ENCODE peak calls at places on chromosomes 7 and 10, in six cellular contexts. I is cardiac fibroblast; X is fibroblast of mammary gland; F is psoas muscle; V is H1; C is CD8-positive, alpha-beta T cell. R is an unnamed sample.

GRCh38 chr7:38702002-38702535 is 70.9 kb upstream of the AMPH start:
- DNase-seq in I (no peak), X (no peak), F (no peak), V (no peak), C (no peak), R (no peak)

GRCh38 chr7:121752706-121753105 is 120.3 kb upstream of the PTPRZ1 start:
- DNase-seq in I (peak), X (peak), F (no peak), V (no peak), C (no peak), R (peak)

GRCh38 chr7:96328016-96328415 is 6.1 kb upstream of the SLC25A13 start:
- DNase-seq in I (no peak), X (no peak), F (no peak), V (no peak), C (no peak), R (no peak)

GRCh38 chr7:78620931-78621330 is 822.4 kb downstream of the PHTF2 start:
- DNase-seq in I (peak), X (peak), F (no peak), V (peak), C (no peak), R (no peak)

GRCh38 chr7:91796122-91796521 is 84.4 kb downstream of the MTERF1 start:
- DNase-seq in I (no peak), X (no peak), F (no peak), V (no peak), C (no peak), R (no peak)

GRCh38 chr10:1232164-1232911 is 176.2 kb downstream of the WDR37 start:
- DNase-seq in I (no peak), X (no peak), F (no peak), V (no peak), C (no peak), R (no peak)

GRCh38 chr10:59433720-59434428 is 71.5 kb upstream of the FAM13C start:
- DNase-seq in I (no peak), X (peak), F (no peak), V (no peak), C (no peak), R (no peak)

GRCh38 chr7:12684733-12685132 is 2.7 kb upstream of the ARL4A start:
- DNase-seq in I (no peak), X (no peak), F (no peak), V (no peak), C (no peak), R (no peak)

GRCh38 chr7:26534649-26535482 is 243.2 kb downstream of the SNX10 start:
- DNase-seq in I (no peak), X (no peak), F (no peak), V (no peak), C (no peak), R (no peak)

GRCh38 chr7:48786951-48787350 is 137.4 kb upstream of the CDC14C start:
- DNase-seq in I (no peak), X (no peak), F (no peak), V (no peak), C (no peak), R (no peak)

GRCh38 chr7:85750454-85750949 is 563.6 kb upstream of the SEMA3D start:
- DNase-seq in I (peak), X (peak), F (no peak), V (peak), C (no peak), R (peak)

GRCh38 chr10:133394064-133394663 is at the start of gene MTG1:
- DNase-seq in I (peak), X (peak), F (peak), V (peak), C (peak), R (peak)

GRCh38 chr10:21340341-21340740 is 185.1 kb downstream of the SKIDA1 start:
- DNase-seq in I (no peak), X (peak), F (no peak), V (no peak), C (no peak), R (peak)

GRCh38 chr10:23262928-23263327 is 70.8 kb downstream of the PTF1A start:
- DNase-seq in I (no peak), X (no peak), F (no peak), V (no peak), C (no peak), R (no peak)

GRCh38 chr10:128044961-128045832 is 81.0 kb downstream of the MKI67 start:
- DNase-seq in I (no peak), X (no peak), F (no peak), V (no peak), C (no peak), R (no peak)

GRCh38 chr7:116380030-116380429 is 119.5 kb upstream of the CAV2 start:
- DNase-seq in I (peak), X (peak), F (no peak), V (no peak), C (no peak), R (peak)

GRCh38 chr7:13953368-13953767 is 36.1 kb downstream of the ETV1 start:
- DNase-seq in I (no peak), X (peak), F (no peak), V (no peak), C (no peak), R (no peak)

GRCh38 chr7:108296911-108297310 is 159.3 kb downstream of the NRCAM start:
- DNase-seq in I (peak), X (no peak), F (no peak), V (no peak), C (no peak), R (no peak)

GRCh38 chr10:69961168-69961863 is 91.3 kb upstream of the MACROH2A2 start:
- DNase-seq in I (no peak), X (no peak), F (no peak), V (no peak), C (no peak), R (no peak)

GRCh38 chr7:107966701-107967100 is 36.3 kb downstream of the LAMB1 start:
- DNase-seq in I (peak), X (peak), F (no peak), V (peak), C (no peak), R (peak)

GRCh38 chr7:31073486-31074383 is 21.6 kb downstream of the ADCYAP1R1 start:
- DNase-seq in I (peak), X (peak), F (peak), V (no peak), C (no peak), R (peak)

GRCh38 chr7:7731732-7732131 is 13.3 kb upstream of the RPA3 start:
- DNase-seq in I (no peak), X (no peak), F (no peak), V (no peak), C (no peak), R (no peak)

GRCh38 chr7:154680894-154681659 is 321.8 kb downstream of the PAXIP1 start:
- DNase-seq in I (no peak), X (no peak), F (no peak), V (no peak), C (no peak), R (no peak)

GRCh38 chr7:82578430-82578829 is 134.9 kb upstream of the CACNA2D1 start:
- DNase-seq in I (peak), X (peak), F (no peak), V (no peak), C (no peak), R (peak)

GRCh38 chr7:11261470-11261869 is 287.8 kb downstream of the PHF14 start:
- DNase-seq in I (no peak), X (no peak), F (no peak), V (no peak), C (no peak), R (no peak)

GRCh38 chr7:74059681-74060588 is 23.7 kb upstream of the LIMK1 start:
- DNase-seq in I (no peak), X (no peak), F (peak), V (no peak), C (no peak), R (no peak)

GRCh38 chr7:74057987-74058386 is 25.6 kb upstream of the LIMK1 start:
- DNase-seq in I (no peak), X (no peak), F (no peak), V (no peak), C (no peak), R (no peak)

GRCh38 chr7:74059037-74059436 is 24.6 kb upstream of the LIMK1 start:
- DNase-seq in I (no peak), X (no peak), F (no peak), V (no peak), C (no peak), R (no peak)

GRCh38 chr7:74057216-74057925 is 26.2 kb upstream of the LIMK1 start:
- DNase-seq in I (no peak), X (no peak), F (peak), V (no peak), C (no peak), R (no peak)

GRCh38 chr7:74058486-74058885 is 25.1 kb upstream of the LIMK1 start:
- DNase-seq in I (no peak), X (no peak), F (peak), V (no peak), C (no peak), R (no peak)
- H3K4me3 ChIP-seq in I (no peak), X (no peak), F (no peak), V (no peak), C (no peak), R (no peak)

GRCh38 chr7:28848906-28849305 is 109.2 kb downstream of the TRIL start:
- DNase-seq in I (no peak), X (no peak), F (no peak), V (no peak), C (no peak), R (no peak)
- TF ChIP-seq CTCF in I (no peak), X (no peak), F (no peak), V (no peak), C (no peak), R (no peak)

DNA sequence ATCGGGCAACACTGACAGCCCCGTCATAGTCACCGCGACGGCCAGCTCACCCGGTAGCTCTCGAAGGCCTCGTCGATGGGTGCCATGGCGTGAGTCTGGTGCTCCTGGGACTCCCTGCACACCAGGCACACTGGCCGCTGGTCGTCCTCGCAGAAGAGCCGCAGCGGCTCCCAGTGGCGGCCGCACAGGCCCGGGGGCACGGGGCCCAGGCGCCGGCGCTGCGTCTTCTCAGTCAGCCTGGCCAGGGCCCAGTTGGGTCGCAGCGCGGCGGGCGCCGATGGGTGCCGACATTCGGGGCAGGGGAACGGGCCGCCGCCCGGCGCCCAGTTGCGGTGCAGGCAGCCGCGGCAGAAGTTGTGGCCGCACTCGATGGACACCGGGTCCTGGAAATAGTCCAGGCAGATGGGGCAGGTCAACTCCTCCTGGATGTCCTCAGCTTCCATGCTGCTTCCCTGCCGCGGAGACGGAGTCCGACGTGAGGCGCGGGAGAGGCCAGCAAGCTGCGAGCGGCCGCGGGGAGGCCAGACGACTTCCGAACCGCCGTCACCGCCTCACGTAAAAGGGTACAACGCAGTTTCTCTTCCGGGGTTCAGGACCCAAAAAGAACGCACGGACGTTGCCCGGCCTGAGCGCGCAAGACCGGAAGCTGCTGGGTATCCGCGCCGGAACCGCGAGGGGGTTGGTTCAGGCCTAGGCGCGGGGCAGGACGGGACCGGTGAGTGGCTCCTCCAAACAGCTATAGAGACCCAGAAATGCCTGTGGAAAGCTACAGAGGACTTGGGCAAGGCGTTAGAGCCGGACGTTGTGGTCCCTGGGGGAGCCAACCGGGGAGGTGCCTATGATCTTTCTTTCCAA is at the start of gene TRIM4:
- DNase-seq in I (peak), X (peak), F (peak), V (no peak), C (peak), R (peak)
- H3K4me3 ChIP-seq in I (peak), X (peak), F (peak), V (peak), C (peak), R (peak)

GRCh38 chr10:13706604-13707003 is 119.8 kb downstream of the PRPF18 start:
- DNase-seq in I (no peak), X (no peak), F (no peak), V (no peak), C (no peak), R (no peak)

GRCh38 chr10:13706175-13706574 is 119.4 kb downstream of the PRPF18 start:
- DNase-seq in I (no peak), X (no peak), F (no peak), V (no peak), C (no peak), R (no peak)

GRCh38 chr10:13705526-13706169 is 118.9 kb downstream of the PRPF18 start:
- DNase-seq in I (peak), X (peak), F (no peak), V (no peak), C (no peak), R (no peak)

GRCh38 chr10:13708256-13708990 is 121.7 kb downstream of the PRPF18 start:
- DNase-seq in I (no peak), X (no peak), F (no peak), V (no peak), C (no peak), R (no peak)

GRCh38 chr10:13707156-13707881 is 120.6 kb downstream of the PRPF18 start:
- DNase-seq in I (peak), X (peak), F (peak), V (peak), C (no peak), R (peak)
- TF ChIP-seq CTCF in I (no peak), X (no peak), F (no peak), V (no peak), C (no peak), R (peak)

GRCh38 chr7:50303894-50304157 is 690 bp upstream of the IKZF1 start:
- DNase-seq in I (no peak), X (no peak), F (no peak), V (no peak), C (no peak), R (no peak)

GRCh38 chr7:50303082-50303893 is 1.2 kb upstream of the IKZF1 start:
- DNase-seq in I (no peak), X (no peak), F (no peak), V (no peak), C (no peak), R (no peak)

GRCh38 chr7:50304911-50305621 is 550 bp downstream of the IKZF1 start:
- DNase-seq in I (no peak), X (no peak), F (no peak), V (no peak), C (no peak), R (no peak)

GRCh38 chr7:50305697-50306300 is 1.3 kb downstream of the IKZF1 start:
- DNase-seq in I (no peak), X (no peak), F (no peak), V (no peak), C (no peak), R (no peak)

DNA sequence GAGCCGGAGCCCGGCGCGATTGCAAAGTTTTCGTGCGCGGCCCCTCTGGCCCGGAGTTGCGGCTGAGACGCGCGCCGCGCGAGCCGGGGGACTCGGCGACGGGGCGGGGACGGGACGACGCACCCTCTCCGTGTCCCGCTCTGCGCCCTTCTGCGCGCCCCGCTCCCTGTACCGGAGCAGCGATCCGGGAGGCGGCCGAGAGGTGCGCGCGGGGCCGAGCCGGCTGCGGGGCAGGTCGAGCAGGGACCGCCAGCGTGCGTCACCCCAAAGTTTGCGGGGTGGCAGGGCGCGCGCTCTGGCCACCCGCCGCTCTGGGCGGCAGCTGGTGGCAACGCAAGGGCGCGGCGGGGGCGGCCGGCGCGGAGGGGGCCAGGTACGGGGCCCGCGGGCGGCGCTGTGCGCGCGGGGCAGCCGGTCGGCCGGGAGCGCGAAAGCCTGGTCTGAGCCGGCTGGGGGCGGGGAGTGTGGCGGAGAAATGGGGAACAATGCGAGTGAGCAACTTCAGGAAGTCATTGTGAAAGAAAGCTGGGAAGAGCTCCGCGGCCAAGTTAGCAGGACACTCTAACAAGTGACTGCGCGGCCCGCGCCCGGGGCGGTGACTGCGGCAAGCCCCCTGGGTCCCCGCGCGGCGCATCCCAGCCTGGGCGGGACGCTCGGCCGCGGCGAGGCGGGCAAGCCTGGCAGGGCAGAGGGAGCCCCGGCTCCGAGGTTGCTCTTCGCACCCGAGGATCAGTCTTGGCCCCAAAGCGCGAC is at the start of gene IKZF1:
- DNase-seq in I (peak), X (no peak), F (peak), V (no peak), C (peak), R (no peak)
- H3K4me3 ChIP-seq in I (no peak), X (no peak), F (peak), V (peak), C (peak), R (no peak)

GRCh38 chr7:6026011-6026819 is 5.0 kb upstream of the ANKRD61 start:
- DNase-seq in I (peak), X (peak), F (peak), V (peak), C (peak), R (peak)
- TF ChIP-seq CTCF in I (peak), X (peak), F (no peak), V (peak), C (no peak), R (peak)

GRCh38 chr10:85666987-85667386 is 699.6 kb downstream of the GRID1 start:
- DNase-seq in I (no peak), X (no peak), F (no peak), V (no peak), C (no peak), R (no peak)

GRCh38 chr10:85666106-85666505 is 700.5 kb downstream of the GRID1 start:
- DNase-seq in I (no peak), X (no peak), F (no peak), V (no peak), C (no peak), R (no peak)

GRCh38 chr10:85665661-85666060 is 700.9 kb downstream of the GRID1 start:
- DNase-seq in I (no peak), X (no peak), F (no peak), V (no peak), C (no peak), R (no peak)

GRCh38 chr10:85668522-85668921 is 698.1 kb downstream of the GRID1 start:
- DNase-seq in I (no peak), X (no peak), F (no peak), V (no peak), C (no peak), R (no peak)

GRCh38 chr10:85667638-85668233 is 698.9 kb downstream of the GRID1 start:
- DNase-seq in I (no peak), X (no peak), F (no peak), V (peak), C (no peak), R (no peak)
- H3K4me3 ChIP-seq in I (no peak), X (no peak), F (no peak), V (no peak), C (no peak), R (no peak)

GRCh38 chr10:51083280-51083986 is 9.1 kb downstream of the PRKG1 start:
- DNase-seq in I (peak), X (no peak), F (no peak), V (no peak), C (no peak), R (no peak)
- TF ChIP-seq CTCF in I (peak), X (no peak), F (no peak), V (peak), C (no peak), R (no peak)

GRCh38 chr7:129227646-129228578 is 3.1 kb downstream of the AHCYL2 start:
- DNase-seq in I (no peak), X (no peak), F (no peak), V (no peak), C (no peak), R (no peak)

GRCh38 chr7:129224251-129225205 is at the start of gene AHCYL2:
- DNase-seq in I (peak), X (peak), F (peak), V (peak), C (peak), R (peak)

GRCh38 chr7:129225206-129225930 is 538 bp downstream of the AHCYL2 start:
- DNase-seq in I (peak), X (peak), F (peak), V (no peak), C (peak), R (peak)

GRCh38 chr7:129228633-129229032 is 3.8 kb downstream of the AHCYL2 start:
- DNase-seq in I (no peak), X (no peak), F (no peak), V (no peak), C (no peak), R (no peak)

GRCh38 chr7:129225931-129226572 is 1.2 kb downstream of the AHCYL2 start:
- DNase-seq in I (no peak), X (peak), F (no peak), V (no peak), C (no peak), R (peak)
- H3K4me3 ChIP-seq in I (peak), X (peak), F (peak), V (peak), C (peak), R (peak)

GRCh38 chr10:61701055-61701705 is 38.5 kb downstream of the CABCOCO1 start:
- DNase-seq in I (peak), X (no peak), F (no peak), V (no peak), C (no peak), R (no peak)
- TF ChIP-seq CTCF in I (no peak), X (peak), F (no peak), V (no peak), C (no peak), R (peak)

R was measured in AG10803.